ENCODE peak calls at places on chromosomes 12 and 14, in four cellular contexts. K is K562, Z is HepG2, R is GM12878. Q is an unnamed sample.

GRCh38 chr12:55932546-55932919 is 1.6 kb downstream of the DGKA start:
- DNase-seq in Z (no peak), R (no peak), K (no peak), Q (no peak)

GRCh38 chr12:40211185-40211584 is 13.6 kb upstream of the LRRK2 start:
- DNase-seq in Z (no peak), K (no peak), R (no peak), Q (no peak)

GRCh38 chr12:5166976-5167375 is 123.3 kb downstream of the KCNA5 start:
- DNase-seq in R (no peak), Z (no peak), K (no peak), Q (no peak)

GRCh38 chr14:39266589-39266870 is 32.8 kb downstream of the MIA2 start:
- DNase-seq in K (peak), R (no peak), Z (peak), Q (no peak)

GRCh38 chr14:20617138-20618003 is 24.1 kb downstream of the OR6S1 start:
- DNase-seq in R (no peak), Z (no peak), K (no peak), Q (no peak)

GRCh38 chr12:450438-450837 is 9.3 kb upstream of the B4GALNT3 start:
- DNase-seq in R (no peak), Z (no peak), K (peak), Q (no peak)

GRCh38 chr14:102930753-102931579 is 8.5 kb downstream of the AMN start:
- DNase-seq in Z (no peak), R (no peak), K (no peak), Q (no peak)

GRCh38 chr12:127241056-127241830 is 1025.7 kb upstream of the TMEM132C start:
- DNase-seq in K (no peak), R (no peak), Z (no peak), Q (no peak)

GRCh38 chr14:99129211-99129696 is 142.7 kb downstream of the BCL11B start:
- DNase-seq in K (no peak), R (no peak), Z (no peak), Q (peak)

GRCh38 chr12:130421896-130422295 is 84.2 kb downstream of the PIWIL1 start:
- DNase-seq in R (no peak), Z (no peak), K (no peak), Q (no peak)

GRCh38 chr14:74582910-74583581 is 29.0 kb downstream of the LTBP2 start:
- DNase-seq in Z (no peak), R (no peak), K (no peak), Q (no peak)

DNA sequence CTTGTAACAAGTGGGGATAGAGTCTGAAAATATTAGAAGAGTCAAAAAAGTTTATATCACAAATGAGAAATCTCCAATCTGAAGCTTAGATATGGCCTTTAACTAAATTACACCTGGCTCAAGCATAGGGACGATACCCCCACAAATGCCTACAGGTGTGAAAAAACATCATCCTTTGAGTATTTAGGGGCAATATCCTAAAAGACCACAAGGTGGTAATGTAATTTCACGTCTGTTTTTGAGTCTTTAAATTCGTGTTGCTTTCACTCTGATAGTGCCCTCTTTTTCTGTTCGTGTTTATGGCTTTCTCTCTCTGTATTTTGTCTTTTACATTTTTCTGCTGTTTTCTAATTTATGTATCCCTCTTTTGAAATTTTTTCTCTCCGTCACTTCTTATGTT is 84.3 kb downstream of the ETNK1 start:
- DNase-seq in R (peak), K (peak), Z (peak), Q (peak)
- TF ChIP-seq BHLHE40 in R (no peak), K (no peak), Z (no peak), Q (no peak)

GRCh38 chr12:117109943-117110342 is 10.7 kb upstream of the TESC start:
- DNase-seq in R (no peak), Z (no peak), K (no peak), Q (no peak)

GRCh38 chr12:117114784-117115183 is 15.6 kb upstream of the TESC start:
- DNase-seq in K (no peak), Z (no peak), R (no peak), Q (no peak)

GRCh38 chr12:117111386-117112267 is 12.4 kb upstream of the TESC start:
- DNase-seq in Z (no peak), R (no peak), K (peak), Q (no peak)

GRCh38 chr12:117113231-117113630 is 14.0 kb upstream of the TESC start:
- DNase-seq in R (no peak), Z (no peak), K (no peak), Q (no peak)

GRCh38 chr12:117112268-117112595 is 13.0 kb upstream of the TESC start:
- DNase-seq in R (no peak), K (no peak), Z (no peak), Q (no peak)
- TF ChIP-seq TARDBP in R (no peak), K (no peak), Z (no peak), Q (no peak)

DNA sequence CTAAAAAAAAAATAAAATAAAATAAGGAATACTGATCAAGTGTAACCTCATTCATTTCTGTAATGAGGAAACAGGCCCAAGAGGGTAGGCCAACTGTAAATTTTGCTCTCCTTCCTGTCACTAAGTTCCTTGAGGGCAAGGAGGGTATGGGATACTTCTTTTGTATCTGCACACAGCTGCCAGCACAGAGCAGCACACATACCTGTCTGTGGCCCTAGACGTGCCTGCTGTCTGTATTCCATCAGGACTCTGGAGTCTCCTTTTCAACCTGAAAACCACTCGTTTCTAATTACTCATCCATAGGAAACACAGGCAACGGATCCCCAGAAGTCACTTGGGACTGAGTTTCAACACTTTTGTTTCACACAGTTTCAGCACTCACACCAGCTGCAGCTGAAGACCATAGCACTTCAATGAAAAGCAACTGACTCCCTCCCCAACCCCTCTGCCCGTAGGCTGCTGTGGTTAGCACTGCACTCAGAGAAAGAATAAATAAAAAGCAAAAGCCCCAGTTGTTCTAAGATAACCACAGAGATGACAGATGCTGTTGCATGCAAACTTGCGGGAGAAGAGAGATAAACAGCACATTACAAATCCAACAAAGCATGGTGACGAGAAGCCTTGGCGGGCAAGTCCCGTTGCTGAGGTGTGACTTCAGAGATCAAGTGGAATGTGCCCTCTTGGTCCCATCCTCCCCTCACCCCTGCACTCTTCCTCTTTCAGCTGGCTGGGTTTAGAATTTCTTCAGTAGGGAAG is 24.9 kb downstream of the CRACR2A start:
- DNase-seq in K (no peak), R (peak), Z (no peak), Q (no peak)
- TF ChIP-seq BHLHE40 in K (no peak), R (peak), Z (no peak), Q (no peak)

DNA sequence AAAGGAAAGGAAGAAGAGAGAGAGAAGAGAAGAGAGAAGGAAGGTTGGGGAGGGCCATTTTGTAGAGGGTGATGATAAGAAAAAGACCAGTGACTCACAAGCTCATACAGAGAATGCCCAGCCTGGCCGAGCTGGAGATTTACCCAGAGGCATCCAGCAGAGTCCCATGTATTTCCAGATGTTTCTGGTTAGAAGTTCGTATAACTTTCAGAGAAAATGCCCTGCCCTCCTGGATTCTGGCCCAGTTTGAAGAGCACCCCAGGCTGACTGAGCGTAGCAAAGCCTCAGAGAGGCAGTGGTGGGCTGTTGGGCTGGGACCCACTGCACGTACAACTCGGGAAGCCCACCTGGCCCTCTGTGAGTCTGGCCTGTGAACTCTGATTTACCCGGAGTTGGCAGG is 221.8 kb downstream of the SLC41A2 start:
- DNase-seq in Z (no peak), K (no peak), R (no peak), Q (no peak)
- TF ChIP-seq TARDBP in Z (no peak), K (no peak), R (no peak), Q (no peak)

GRCh38 chr14:68482772-68483395 is 310.0 kb downstream of the ZFP36L1 start:
- DNase-seq in K (no peak), Z (no peak), R (no peak), Q (no peak)

GRCh38 chr14:68486809-68487208 is 306.1 kb downstream of the ZFP36L1 start:
- DNase-seq in R (no peak), K (no peak), Z (no peak), Q (no peak)

GRCh38 chr14:68479247-68479646 is 313.6 kb downstream of the ZFP36L1 start:
- DNase-seq in Z (no peak), K (no peak), R (no peak), Q (no peak)

GRCh38 chr14:68486033-68486732 is 306.7 kb downstream of the ZFP36L1 start:
- DNase-seq in K (no peak), Z (peak), R (no peak), Q (no peak)

GRCh38 chr14:68482018-68482417 is 310.8 kb downstream of the ZFP36L1 start:
- DNase-seq in R (no peak), K (no peak), Z (no peak), Q (no peak)
- TF ChIP-seq BHLHE40 in R (no peak), K (no peak), Z (no peak), Q (no peak)

Q was measured in HEK293T.